ENCODE peak calls at places on chromosomes 11 and 22, in ten cellular contexts. S, X, L, G, V, F, R, B, K and C are unnamed samples.

GRCh38 chr11:2206291-2206690 is 34.7 kb upstream of the TH start:
- DNase-seq in S (no peak), X (peak), L (no peak), G (no peak), V (no peak), F (no peak), R (no peak), B (no peak), K (no peak), C (no peak)

GRCh38 chr11:30960387-30960992 is 374.3 kb upstream of the MPPED2 start:
- DNase-seq in S (peak), X (no peak), L (no peak), G (peak), V (no peak), F (no peak), R (peak), B (peak), K (peak), C (no peak)

GRCh38 chr22:49949914-49950292 is 10.7 kb upstream of the PIM3 start:
- DNase-seq in S (no peak), X (no peak), L (no peak), G (no peak), V (no peak), F (no peak), R (no peak), B (no peak), K (no peak), C (no peak)

GRCh38 chr11:120695426-120695825 is 183.9 kb downstream of the GRIK4 start:
- DNase-seq in S (no peak), X (no peak), L (no peak), G (no peak), V (no peak), F (no peak), R (no peak), B (no peak), K (no peak), C (no peak)

GRCh38 chr22:38758276-38758945 is 2.6 kb upstream of the SUN2 start:
- DNase-seq in S (no peak), X (no peak), L (no peak), G (no peak), V (peak), F (no peak), R (no peak), B (no peak), K (no peak), C (no peak)

GRCh38 chr11:44740967-44741366 is 14.2 kb downstream of the TSPAN18 start:
- DNase-seq in S (no peak), X (no peak), L (no peak), G (no peak), V (no peak), F (no peak), R (no peak), B (no peak), K (no peak), C (no peak)

GRCh38 chr11:126080206-126080941 is 17.7 kb upstream of the CDON start:
- DNase-seq in S (no peak), X (no peak), L (no peak), G (no peak), V (no peak), F (no peak), R (no peak), B (no peak), K (no peak), C (no peak)

GRCh38 chr11:31240340-31240904 is 129.1 kb downstream of the DCDC1 start:
- DNase-seq in S (no peak), X (peak), L (no peak), G (peak), V (no peak), F (no peak), R (no peak), B (peak), K (peak), C (no peak)

GRCh38 chr11:108624196-108624925 is 30.8 kb upstream of the EXPH5 start:
- DNase-seq in S (no peak), X (no peak), L (no peak), G (no peak), V (no peak), F (no peak), R (no peak), B (no peak), K (no peak), C (no peak)

GRCh38 chr11:405976-406795 is 8.6 kb downstream of the SIGIRR start:
- DNase-seq in S (no peak), X (no peak), L (no peak), G (no peak), V (no peak), F (no peak), R (no peak), B (no peak), K (no peak), C (no peak)